ENCODE peak calls at places on chromosomes 6 and 20, in nine cellular contexts. H is NCI-H1105, Z is head of caudate nucleus, G is AG09319, C is cardiac fibroblast, W is AG10803, E is body of pancreas, V is posterior vena cava, P is amniotic stem cell. M is an unnamed sample.

GRCh38 chr6:5333653-5334052 is 72.3 kb downstream of the FARS2 start:
- DNase-seq in H (no peak), Z (no peak), G (no peak), C (peak), W (peak), E (no peak), V (no peak), P (no peak), M (peak)

GRCh38 chr20:45290677-45291355 is 15.8 kb upstream of the RBPJL start:
- DNase-seq in H (peak), Z (peak), G (peak), C (peak), W (peak), E (peak), V (peak), P (peak), M (peak)

GRCh38 chr6:108114861-108115597 is 40.5 kb upstream of the OSTM1 start:
- DNase-seq in H (peak), Z (peak), G (peak), C (peak), W (peak), E (peak), V (peak), P (no peak), M (peak)

GRCh38 chr20:396619-397431 is 11.3 kb upstream of the RBCK1 start:
- DNase-seq in H (no peak), Z (no peak), G (no peak), C (no peak), W (no peak), E (no peak), V (no peak), P (no peak), M (no peak)

GRCh38 chr6:39666706-39667489 is 58.3 kb downstream of the KIF6 start:
- DNase-seq in H (no peak), Z (no peak), G (no peak), C (no peak), W (no peak), E (no peak), V (no peak), P (no peak), M (no peak)

GRCh38 chr6:133502451-133503259 is 261.5 kb downstream of the EYA4 start:
- DNase-seq in H (peak), Z (no peak), G (peak), C (peak), W (peak), E (no peak), V (no peak), P (peak), M (peak)

GRCh38 chr6:136343700-136344099 is 54.1 kb upstream of the BCLAF1 start:
- DNase-seq in H (no peak), Z (no peak), G (no peak), C (no peak), W (no peak), E (no peak), V (no peak), P (no peak), M (no peak)

GRCh38 chr20:62652051-62652893 is 10.0 kb downstream of the SLCO4A1 start:
- DNase-seq in H (no peak), Z (peak), G (peak), C (peak), W (peak), E (peak), V (peak), P (peak), M (peak)

GRCh38 chr20:19789009-19789408 is 31.0 kb downstream of the RIN2 start:
- DNase-seq in H (no peak), Z (no peak), G (no peak), C (no peak), W (no peak), E (no peak), V (no peak), P (no peak), M (no peak)

GRCh38 chr20:58349586-58349985 is 39.4 kb upstream of the VAPB start:
- DNase-seq in H (no peak), Z (no peak), G (no peak), C (peak), W (peak), E (no peak), V (no peak), P (peak), M (peak)

GRCh38 chr6:76481101-76481500 is 408.6 kb upstream of the IMPG1 start:
- DNase-seq in H (no peak), Z (no peak), G (no peak), C (no peak), W (no peak), E (no peak), V (no peak), P (no peak), M (no peak)

GRCh38 chr6:9266741-9267140 is 831.4 kb upstream of the SLC35B3 start:
- DNase-seq in H (no peak), Z (no peak), G (no peak), C (no peak), W (no peak), E (no peak), V (no peak), P (no peak), M (peak)

GRCh38 chr20:58906894-58907293 is 54.4 kb downstream of the GNAS start:
- DNase-seq in H (no peak), Z (no peak), G (no peak), C (peak), W (peak), E (peak), V (no peak), P (peak), M (peak)

GRCh38 chr6:149400050-149400449 is at the start of gene SUMO4:
- DNase-seq in H (no peak), Z (no peak), G (no peak), C (no peak), W (no peak), E (no peak), V (no peak), P (no peak), M (no peak)

GRCh38 chr6:84618046-84618752 is 146.2 kb downstream of the TBX18 start:
- DNase-seq in H (no peak), Z (no peak), G (peak), C (peak), W (peak), E (no peak), V (no peak), P (peak), M (peak)

GRCh38 chr20:9978395-9979004 is 56.3 kb upstream of the ANKEF1 start:
- DNase-seq in H (peak), Z (peak), G (peak), C (peak), W (peak), E (peak), V (no peak), P (peak), M (peak)

GRCh38 chr6:150905769-150906168 is 40.3 kb downstream of the MTHFD1L start:
- DNase-seq in H (no peak), Z (no peak), G (no peak), C (no peak), W (no peak), E (no peak), V (no peak), P (no peak), M (no peak)

GRCh38 chr6:143612186-143612585 is 65.6 kb upstream of the PHACTR2 start:
- DNase-seq in H (no peak), Z (no peak), G (no peak), C (no peak), W (no peak), E (no peak), V (no peak), P (no peak), M (no peak)

GRCh38 chr6:24922854-24923253 is 12.9 kb downstream of the RIPOR2 start:
- DNase-seq in H (no peak), Z (no peak), G (no peak), C (no peak), W (no peak), E (no peak), V (no peak), P (no peak), M (no peak)

GRCh38 chr20:55095745-55096450 is 620.5 kb downstream of the DOK5 start:
- DNase-seq in H (peak), Z (no peak), G (no peak), C (no peak), W (no peak), E (no peak), V (no peak), P (no peak), M (no peak)

GRCh38 chr20:10250902-10251301 is 32.3 kb downstream of the SNAP25 start:
- DNase-seq in H (no peak), Z (no peak), G (no peak), C (no peak), W (no peak), E (no peak), V (no peak), P (no peak), M (no peak)

GRCh38 chr6:162907876-162908481 is 180.2 kb downstream of the PACRG start:
- DNase-seq in H (no peak), Z (no peak), G (peak), C (peak), W (peak), E (no peak), V (no peak), P (no peak), M (peak)

GRCh38 chr6:111677186-111677990 is 71.7 kb upstream of the TRAF3IP2 start:
- DNase-seq in H (no peak), Z (no peak), G (no peak), C (no peak), W (no peak), E (no peak), V (no peak), P (no peak), M (no peak)

GRCh38 chr20:44586289-44586911 is 4.0 kb downstream of the PKIG start:
- DNase-seq in H (no peak), Z (no peak), G (no peak), C (no peak), W (no peak), E (no peak), V (no peak), P (no peak), M (no peak)

GRCh38 chr6:16576391-16577368 is 184.6 kb downstream of the ATXN1 start:
- DNase-seq in H (no peak), Z (no peak), G (no peak), C (no peak), W (no peak), E (no peak), V (no peak), P (no peak), M (no peak)

GRCh38 chr6:45586216-45587171 is 208.8 kb upstream of the SUPT3H start:
- DNase-seq in H (no peak), Z (no peak), G (no peak), C (no peak), W (no peak), E (no peak), V (no peak), P (no peak), M (no peak)

GRCh38 chr20:21396045-21396893 is 1.1 kb downstream of the NKX2-4 start:
- DNase-seq in H (peak), Z (no peak), G (no peak), C (no peak), W (no peak), E (no peak), V (no peak), P (no peak), M (no peak)

GRCh38 chr20:37575884-37576283 is 48.2 kb upstream of the BLCAP start:
- DNase-seq in H (no peak), Z (no peak), G (no peak), C (no peak), W (no peak), E (no peak), V (peak), P (no peak), M (no peak)

GRCh38 chr20:8018928-8019177 is 708 bp downstream of the TMX4 start:
- DNase-seq in H (peak), Z (no peak), G (no peak), C (peak), W (peak), E (no peak), V (no peak), P (no peak), M (no peak)

GRCh38 chr6:3913077-3913957 is 64.1 kb downstream of the FAM50B start:
- DNase-seq in H (no peak), Z (peak), G (peak), C (peak), W (peak), E (peak), V (no peak), P (peak), M (peak)

GRCh38 chr6:26118999-26119398 is 31.8 kb downstream of the HFE start:
- DNase-seq in H (no peak), Z (peak), G (no peak), C (peak), W (no peak), E (no peak), V (no peak), P (no peak), M (no peak)

GRCh38 chr6:149716584-149716983 is 1.3 kb downstream of the LATS1 start:
- DNase-seq in H (no peak), Z (no peak), G (no peak), C (peak), W (no peak), E (no peak), V (no peak), P (no peak), M (no peak)

M was measured in foreskin fibroblast.